ENCODE peak calls at places on chromosomes 3 and 15, in nine cellular contexts. Q is CD4-positive, CD25-positive, alpha-beta regulatory T cell; G is CD8-positive, alpha-beta memory T cell; Y is sigmoid colon; V is lower lobe of right lung; M is mesendoderm; S is MM.1S; L is cardiac muscle cell; F is K562. E is an unnamed sample. For H3K4me1 and H3K27me3, the result is how much of the 10 kb centered on the place peaks cover.

GRCh38 chr15:85751731-85752421 is 42.8 kb downstream of the KLHL25 start:
- DNase-seq in Y (peak), Q (no peak), M (peak), F (no peak), L (no peak), V (no peak), S (no peak), G (no peak), E (no peak)

GRCh38 chr15:42772126-42772525 is 35.2 kb upstream of the CDAN1 start:
- DNase-seq in M (no peak), V (no peak), G (no peak), Y (peak), Q (no peak), L (peak), F (no peak), S (no peak), E (no peak)

GRCh38 chr15:46277994-46278885 is 643.4 kb downstream of the SQOR start:
- DNase-seq in Y (no peak), M (no peak), S (no peak), G (no peak), Q (no peak), V (no peak), L (no peak), F (no peak), E (no peak)

GRCh38 chr15:44092221-44092620 is 102.8 kb downstream of the FRMD5 start:
- DNase-seq in G (no peak), S (no peak), F (no peak), L (peak), V (no peak), Q (no peak), Y (no peak), M (no peak), E (no peak)

GRCh38 chr15:62469874-62470688 is 305.0 kb upstream of the C2CD4B start:
- DNase-seq in V (no peak), Q (no peak), F (no peak), S (no peak), Y (peak), M (peak), G (no peak), L (peak), E (no peak)

GRCh38 chr15:39188930-39189329 is 391.9 kb upstream of the THBS1 start:
- DNase-seq in S (no peak), L (peak), Q (no peak), V (no peak), M (peak), Y (no peak), G (no peak), F (no peak), E (no peak)

GRCh38 chr3:183270344-183270743 is 17.3 kb downstream of the B3GNT5 start:
- DNase-seq in Y (no peak), L (no peak), Q (no peak), M (no peak), S (no peak), V (no peak), G (no peak), F (no peak), E (no peak)

GRCh38 chr15:81504170-81504905 is 130.3 kb upstream of the TMC3 start:
- DNase-seq in F (no peak), G (no peak), Y (no peak), Q (no peak), L (peak), M (no peak), V (no peak), S (no peak), E (no peak)

GRCh38 chr3:172106037-172106559 is 66.7 kb downstream of the FNDC3B start:
- DNase-seq in L (no peak), Y (no peak), F (no peak), S (no peak), G (no peak), M (no peak), Q (no peak), V (no peak), E (no peak)

GRCh38 chr3:113205481-113205880 is 5.9 kb upstream of the BOC start:
- DNase-seq in G (no peak), F (no peak), V (no peak), L (no peak), S (no peak), Q (no peak), M (no peak), Y (no peak), E (no peak)

GRCh38 chr15:68427961-68428360 is 4.0 kb downstream of the ITGA11 start:
- DNase-seq in Q (no peak), F (no peak), Y (no peak), M (no peak), G (no peak), V (no peak), S (no peak), L (no peak), E (no peak)
- H3K4me3 ChIP-seq in Q (no peak), F (no peak), Y (no peak), M (no peak), G (no peak), V (no peak), S (no peak), L (no peak), E (no peak)

DNA sequence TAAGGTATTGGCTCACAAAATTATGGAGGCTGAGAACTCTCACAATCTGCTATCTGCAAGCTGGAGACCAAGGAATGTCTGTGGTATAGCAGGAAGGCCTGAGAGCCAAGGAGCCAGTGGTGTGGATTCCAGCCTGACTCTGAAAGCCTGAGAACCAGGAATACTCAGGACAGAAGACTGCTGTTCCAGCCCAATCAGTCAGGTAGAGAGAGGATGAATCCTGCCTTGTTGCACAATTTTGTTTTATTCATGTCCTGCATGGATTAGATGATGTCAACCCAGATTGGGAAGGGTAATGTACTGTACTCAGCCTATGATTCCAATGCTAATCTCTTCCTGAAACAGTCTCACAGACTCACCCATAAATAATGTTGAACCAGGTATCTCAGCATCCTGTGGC is 312.4 kb upstream of the KCNMB2 start:
- DNase-seq in L (peak), S (no peak), G (no peak), M (peak), F (no peak), Q (no peak), V (no peak), Y (no peak), E (no peak)
- H3K4me1 ChIP-seq in L (under half), S (under half), G (under half), M (under half), F (under half), Q (under half), V (under half), Y (under half), E (under half)

GRCh38 chr3:197750863-197751737 is 1.4 kb downstream of the FYTTD1 start:
- DNase-seq in G (peak), V (peak), L (peak), M (peak), Q (no peak), F (no peak), Y (peak), S (peak), E (no peak)
- H3K27me3 ChIP-seq in G (under half), V (under half), L (under half), M (under half), Q (under half), F (under half), Y (under half), S (under half), E (under half)

GRCh38 chr3:84960994-84961393 is 2.2 kb downstream of the CADM2 start:
- DNase-seq in M (no peak), V (no peak), Y (no peak), Q (no peak), S (no peak), F (no peak), G (no peak), L (no peak), E (no peak)
- H3K4me3 ChIP-seq in M (no peak), V (no peak), Y (peak), Q (no peak), S (no peak), F (no peak), G (no peak), L (peak), E (no peak)

DNA sequence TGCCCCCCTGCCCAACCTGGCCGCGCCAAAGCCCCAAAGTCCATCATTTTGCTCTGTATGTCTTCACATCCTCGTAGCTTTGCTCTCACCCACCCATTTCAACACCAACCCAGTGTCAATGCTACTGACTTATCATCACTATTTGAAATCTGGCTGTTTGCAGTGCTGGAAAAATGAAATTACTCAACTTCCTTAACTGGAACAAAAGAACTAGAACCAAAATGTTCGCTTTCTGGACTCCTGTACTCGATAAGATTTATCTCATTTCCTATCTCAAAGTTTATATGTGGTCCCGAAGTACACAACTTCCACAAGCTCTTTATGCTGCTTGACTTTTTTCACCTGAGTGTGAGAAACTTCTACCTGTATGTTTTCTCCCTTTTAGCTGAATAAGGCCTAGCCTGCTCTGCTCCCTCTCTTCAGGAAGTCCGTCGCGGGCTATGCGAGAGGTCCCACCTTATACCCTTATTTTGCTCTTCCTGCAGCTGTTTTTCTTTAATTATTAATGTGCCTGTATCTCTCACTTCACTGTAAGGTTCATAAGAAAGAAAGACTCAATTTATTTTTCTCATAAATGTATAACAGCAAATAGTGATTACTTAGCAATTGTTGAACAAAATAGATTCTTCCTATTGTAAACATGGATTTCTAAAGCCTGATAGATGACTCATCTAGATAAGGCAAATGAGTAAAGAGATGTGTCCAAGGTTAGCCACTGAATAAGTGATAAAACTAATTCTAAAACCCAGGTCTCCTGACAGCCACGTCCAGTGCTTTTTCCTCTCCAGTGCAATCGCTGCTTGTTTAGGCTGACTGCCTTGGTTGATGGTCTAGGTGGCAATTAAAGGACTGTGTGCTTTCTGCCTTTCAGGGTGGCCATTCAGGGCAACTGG is 464.1 kb upstream of the TPRG1 start:
- DNase-seq in F (no peak), L (peak), V (no peak), Y (no peak), Q (no peak), G (no peak), M (no peak), S (no peak), E (no peak)
- H3K4me1 ChIP-seq in F (under half), L (under half), V (under half), Y (under half), Q (under half), G (under half), M (under half), S (under half), E (under half)

GRCh38 chr15:89441295-89441762 is 55.1 kb downstream of the RHCG start:
- DNase-seq in G (no peak), Y (no peak), F (no peak), Q (no peak), V (no peak), S (peak), L (no peak), M (no peak), E (no peak)
- H3K27me3 ChIP-seq in G (under half), Y (under half), F (half or more), Q (under half), V (under half), S (under half), L (under half), M (under half), E (under half)

DNA sequence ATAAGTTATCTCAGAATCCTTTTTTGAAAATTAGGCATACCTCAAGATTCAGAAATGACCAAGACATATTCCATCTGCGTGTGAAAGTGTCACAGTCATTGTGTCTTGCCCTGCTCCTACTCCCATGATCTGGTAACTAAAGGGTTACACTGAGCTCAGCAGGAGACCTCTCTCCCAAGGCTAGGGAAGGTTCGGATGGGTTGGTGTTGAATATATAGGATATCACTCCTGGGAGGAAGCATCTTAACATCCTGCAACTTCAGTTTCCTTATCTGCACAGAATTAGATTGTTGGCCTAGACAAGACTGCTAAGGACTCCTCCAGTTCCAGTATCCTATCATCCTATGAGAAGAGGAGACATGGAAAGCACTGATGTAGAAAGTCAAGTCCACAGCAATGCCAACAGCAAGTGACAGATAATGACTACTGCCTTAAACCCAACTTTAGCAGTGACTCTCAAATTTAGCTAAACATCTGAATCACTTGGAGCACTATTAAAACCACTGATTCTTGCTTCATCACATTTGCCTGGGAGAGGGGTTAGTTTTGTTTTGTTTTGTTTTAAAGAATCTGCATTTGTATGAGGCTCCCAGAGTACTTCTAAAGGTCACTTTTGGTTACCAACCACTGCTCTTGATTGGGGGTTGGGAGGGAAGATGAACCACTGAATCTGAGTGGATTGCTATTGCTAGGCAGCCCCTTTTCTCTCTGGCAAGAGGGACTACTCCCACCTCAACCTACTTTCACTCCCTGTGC is 9.7 kb downstream of the ADAMTS9 start:
- DNase-seq in L (no peak), G (no peak), Q (no peak), M (peak), V (no peak), S (no peak), F (no peak), Y (no peak), E (no peak)
- H3K4me3 ChIP-seq in L (no peak), G (no peak), Q (no peak), M (no peak), V (no peak), S (no peak), F (no peak), Y (no peak), E (no peak)

GRCh38 chr15:75653347-75653913 is 5.7 kb downstream of the SNX33 start:
- DNase-seq in Y (peak), V (no peak), L (no peak), Q (no peak), M (no peak), F (no peak), G (no peak), S (no peak), E (no peak)
- H3K4me1 ChIP-seq in Y (half or more), V (half or more), L (under half), Q (under half), M (under half), F (under half), G (under half), S (under half), E (under half)